ENCODE peak calls at places on chromosomes 1 and 21, in ten cellular contexts. I is A549, G is NB4, Q is SK-N-SH, S is WTC11, Y is endothelial cell of umbilical vein, F is K562, R is GM12878, P is HepG2, J is H1. C is an unnamed sample.

GRCh38 chr21:16942703-16943102 is 570.1 kb upstream of the CXADR start:
- DNase-seq in Y (peak; percentile 26), I (no peak), G (peak; percentile 0), F (no peak), S (peak; percentile 50), R (no peak), P (peak; percentile 35), Q (peak; percentile 1), J (peak; percentile 43), C (no peak)

GRCh38 chr1:201949491-201949890 is 3.1 kb upstream of the LMOD1 start:
- DNase-seq in I (no peak), Y (no peak), F (no peak), S (no peak), J (no peak), Q (no peak), R (no peak), G (no peak), P (no peak), C (no peak)

GRCh38 chr1:195804547-195804946 is 803.7 kb downstream of the KCNT2 start:
- DNase-seq in J (no peak), I (no peak), G (no peak), P (no peak), R (no peak), Q (no peak), S (no peak), F (no peak), Y (no peak), C (no peak)

GRCh38 chr1:223259462-223259861 is 104.5 kb downstream of the SUSD4 start:
- DNase-seq in F (no peak), P (no peak), Q (no peak), G (no peak), S (no peak), Y (no peak), J (no peak), R (no peak), I (no peak), C (no peak)

GRCh38 chr1:59173721-59174120 is 123.2 kb upstream of the FGGY start:
- DNase-seq in J (no peak), I (no peak), Y (peak; percentile 67), R (no peak), Q (no peak), P (no peak), F (no peak), G (no peak), S (no peak), C (no peak)

GRCh38 chr1:53771648-53772047 is 32.7 kb upstream of the GLIS1 start:
- DNase-seq in F (no peak), P (no peak), I (no peak), Y (no peak), G (no peak), Q (no peak), S (no peak), R (no peak), J (no peak), C (no peak)

GRCh38 chr1:203250936-203251335 is 21.5 kb upstream of the CHIT1 start:
- DNase-seq in F (no peak), Q (no peak), I (no peak), R (no peak), S (no peak), P (no peak), G (no peak), Y (no peak), J (no peak), C (no peak)

GRCh38 chr1:39940253-39940652 is 14.7 kb upstream of the MFSD2A start:
- DNase-seq in I (no peak), J (no peak), G (peak; percentile 94), Y (no peak), Q (no peak), F (no peak), R (no peak), S (no peak), P (no peak), C (no peak)

DNA sequence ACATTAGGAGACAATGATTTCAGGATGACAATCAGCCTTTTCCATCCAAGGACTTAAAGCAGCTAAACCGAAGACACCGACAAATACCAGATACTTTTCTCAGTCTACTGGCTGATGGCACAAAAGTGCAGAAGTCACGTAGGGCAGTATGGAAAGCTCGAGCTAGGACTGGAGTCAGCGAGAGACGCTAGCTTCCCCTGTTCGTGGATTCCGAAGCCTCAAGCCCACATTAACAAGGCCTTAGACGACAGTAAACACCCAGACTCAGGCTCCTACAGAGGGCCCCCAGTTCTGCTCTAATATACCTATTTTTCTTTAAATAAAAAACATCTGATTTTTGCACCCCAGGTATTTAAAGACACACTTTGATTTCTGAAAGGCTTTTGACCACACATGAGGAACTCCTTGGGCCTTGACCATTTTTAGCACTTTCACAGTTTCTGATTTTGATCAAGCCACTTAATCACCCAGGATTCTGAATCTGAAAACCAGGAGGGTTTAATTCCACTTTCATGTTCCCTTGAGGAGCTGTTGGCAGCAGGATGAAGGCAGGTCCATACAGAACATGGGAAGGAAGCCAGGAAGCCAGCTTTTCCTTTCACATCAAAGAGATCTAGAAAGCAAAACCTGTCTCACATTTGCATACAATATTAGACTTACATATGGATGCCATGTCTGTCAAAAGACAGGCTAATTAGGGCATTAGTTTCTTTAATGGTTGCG is 204.1 kb downstream of the GABPA start:
- DNase-seq in Q (no peak), I (no peak), Y (peak; percentile 57), P (no peak), J (no peak), S (no peak), R (no peak), F (no peak), G (no peak), C (no peak)
- TF ChIP-seq MAX in Q (no peak), I (no peak), Y (no peak), P (no peak), J (no peak), S (no peak), R (no peak), F (no peak), G (no peak), C (no peak)

DNA sequence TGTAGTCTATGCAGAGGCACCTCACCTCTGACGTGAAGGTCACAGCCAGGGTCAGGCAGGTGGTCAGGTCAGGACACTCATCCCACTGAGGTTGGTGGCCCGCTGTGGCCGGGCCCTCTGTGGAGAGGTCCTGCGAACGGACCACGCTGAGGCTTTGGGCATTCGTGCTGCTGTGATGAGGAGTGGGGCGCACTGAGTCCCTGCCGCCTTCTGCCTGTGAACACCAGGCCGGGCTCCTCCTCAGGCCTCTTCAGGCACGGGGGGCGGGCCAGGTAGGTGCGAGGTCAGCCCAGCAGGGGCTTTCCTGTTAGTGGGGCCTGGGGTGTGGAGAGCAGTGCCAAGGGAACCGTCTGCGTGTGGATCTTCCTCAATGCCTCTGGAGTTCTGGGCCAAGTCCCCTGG is 39.0 kb downstream of the COQ8A start:
- DNase-seq in R (no peak), J (no peak), S (no peak), I (no peak), P (no peak), F (no peak), G (no peak), Y (no peak), Q (no peak), C (no peak)
- TF ChIP-seq MAX in R (no peak), J (no peak), S (no peak), I (no peak), P (no peak), F (no peak), G (no peak), Y (no peak), Q (no peak), C (no peak)

DNA sequence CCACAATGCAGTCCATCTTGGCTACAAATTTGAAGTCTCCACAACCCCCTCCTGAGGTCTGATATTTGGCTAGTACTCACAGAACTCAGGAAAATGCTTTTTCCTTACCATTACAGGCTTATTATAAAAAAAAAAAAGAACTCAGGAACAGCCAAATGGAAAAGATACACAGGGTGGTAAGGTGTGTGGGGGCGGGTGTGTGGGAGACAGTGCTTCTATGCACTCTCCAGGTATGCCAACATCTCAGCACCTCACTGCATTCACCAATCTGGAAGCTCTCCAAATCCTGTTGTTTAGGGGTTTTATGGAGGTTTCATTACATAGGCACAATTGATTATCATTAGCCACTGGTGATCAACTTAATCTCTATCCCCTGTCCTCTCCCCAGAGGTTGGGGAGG is 126.9 kb downstream of the FAF1 start:
- DNase-seq in S (no peak), R (no peak), G (no peak), Y (no peak), Q (no peak), J (no peak), P (no peak), I (no peak), F (no peak), C (no peak)
- TF ChIP-seq MAX in S (no peak), R (no peak), G (no peak), Y (no peak), Q (no peak), J (no peak), P (no peak), I (no peak), F (no peak), C (no peak)

DNA sequence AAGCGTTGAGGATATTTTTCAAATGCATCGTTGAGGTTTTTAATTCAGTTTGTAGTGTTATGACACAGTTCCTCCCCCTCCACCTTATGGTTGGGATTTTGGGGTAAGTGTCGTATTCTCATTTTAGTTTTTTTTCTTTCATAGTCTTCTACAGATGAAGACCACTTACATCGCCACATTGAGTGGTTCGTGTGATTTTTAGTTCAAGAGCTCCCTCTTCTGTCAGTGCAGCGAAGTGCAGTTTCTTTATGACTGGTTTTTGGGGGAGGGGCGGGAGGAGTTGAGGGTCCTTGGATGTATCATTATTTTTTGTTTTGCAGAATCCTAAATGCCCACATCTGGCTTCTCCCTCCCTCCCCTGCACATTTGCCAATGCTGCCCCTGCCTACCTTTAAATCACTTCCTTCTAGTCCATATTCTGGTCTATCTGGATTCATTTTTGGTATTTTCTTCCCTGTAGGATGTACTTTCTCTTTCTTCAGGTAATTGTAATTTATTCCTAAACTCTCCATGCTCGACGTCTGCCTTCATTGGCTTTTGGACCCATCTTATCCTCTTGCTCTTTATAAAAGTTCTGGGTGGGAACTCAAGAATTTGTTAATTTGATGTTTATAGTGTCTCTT is 433.1 kb downstream of the CAMTA1 start:
- DNase-seq in P (peak; percentile 44), Q (peak; percentile 67), S (peak; percentile 67), F (peak; percentile 72), I (peak; percentile 43), G (peak; percentile 60), R (no peak), Y (peak; percentile 62), J (peak; percentile 25), C (peak; percentile 51)
- TF ChIP-seq MAX in P (no peak), Q (no peak), S (no peak), F (no peak), I (no peak), G (no peak), R (no peak), Y (no peak), J (no peak), C (no peak)

GRCh38 chr1:22628698-22629444 is 7.6 kb upstream of the C1QA start:
- DNase-seq in P (no peak), I (no peak), S (no peak), F (no peak), G (no peak), Q (no peak), Y (no peak), J (no peak), R (no peak), C (no peak)
- TF ChIP-seq MAX in P (no peak), I (no peak), S (no peak), F (no peak), G (no peak), Q (no peak), Y (no peak), J (no peak), R (no peak), C (no peak)

GRCh38 chr1:231781887-231782286 is 155.3 kb downstream of the DISC1 start:
- DNase-seq in Q (no peak), S (no peak), Y (peak; percentile 88), P (no peak), J (no peak), R (no peak), G (peak; percentile 81), F (no peak), I (no peak), C (no peak)
- TF ChIP-seq MAX in Q (no peak), S (no peak), Y (no peak), P (no peak), J (no peak), R (no peak), G (peak; percentile 3), F (no peak), I (no peak), C (no peak)

C was measured in HCT116.